ENCODE peak calls at places on chromosomes 3 and 15, in four cellular contexts. One of them, this sample, is unnamed.
A peak's percentile ranks its signal among the peaks of the same experiment; 100 is the strongest.

GRCh38 chr3:197308591-197308990 is 10.2 kb upstream of the DLG1 start:
- DNase-seq in activated naive CD4-positive, alpha-beta T cell: no peak
- DNase-seq in activated CD8-positive, alpha-beta memory T cell treated with anti-CD3 and anti-CD28 coated beads, Interleukin-2, amount 50 U/mL, for 4 hours: no peak
- DNase-seq in omental fat pad: no peak
- DNase-seq in this sample: no peak

GRCh38 chr15:61100512-61100911 is 128.6 kb downstream of the RORA start:
- DNase-seq in activated naive CD4-positive, alpha-beta T cell: no peak
- DNase-seq in activated CD8-positive, alpha-beta memory T cell treated with anti-CD3 and anti-CD28 coated beads, Interleukin-2, amount 50 U/mL, for 4 hours: no peak
- DNase-seq in omental fat pad: no peak
- DNase-seq in this sample: no peak

GRCh38 chr3:27880969-27881892 is 159.1 kb upstream of the EOMES start:
- DNase-seq in activated naive CD4-positive, alpha-beta T cell: no peak
- DNase-seq in activated CD8-positive, alpha-beta memory T cell treated with anti-CD3 and anti-CD28 coated beads, Interleukin-2, amount 50 U/mL, for 4 hours: peak; percentile 47
- DNase-seq in omental fat pad: no peak
- DNase-seq in this sample: no peak

GRCh38 chr3:104952587-104952986 is 414.1 kb upstream of the ALCAM start:
- DNase-seq in activated naive CD4-positive, alpha-beta T cell: no peak
- DNase-seq in activated CD8-positive, alpha-beta memory T cell treated with anti-CD3 and anti-CD28 coated beads, Interleukin-2, amount 50 U/mL, for 4 hours: no peak
- DNase-seq in omental fat pad: no peak
- DNase-seq in this sample: no peak

GRCh38 chr15:66484539-66485112 is 12.9 kb downstream of the SNAPC5 start:
- DNase-seq in activated naive CD4-positive, alpha-beta T cell: no peak
- DNase-seq in activated CD8-positive, alpha-beta memory T cell treated with anti-CD3 and anti-CD28 coated beads, Interleukin-2, amount 50 U/mL, for 4 hours: no peak
- DNase-seq in omental fat pad: no peak
- DNase-seq in this sample: no peak

GRCh38 chr3:177050466-177051237 is 146.6 kb downstream of the TBL1XR1 start:
- DNase-seq in activated naive CD4-positive, alpha-beta T cell: no peak
- DNase-seq in activated CD8-positive, alpha-beta memory T cell treated with anti-CD3 and anti-CD28 coated beads, Interleukin-2, amount 50 U/mL, for 4 hours: no peak
- DNase-seq in omental fat pad: no peak
- DNase-seq in this sample: peak; percentile 73

GRCh38 chr3:47288966-47289910 is 6.5 kb downstream of the KLHL18 start:
- DNase-seq in activated naive CD4-positive, alpha-beta T cell: no peak
- DNase-seq in activated CD8-positive, alpha-beta memory T cell treated with anti-CD3 and anti-CD28 coated beads, Interleukin-2, amount 50 U/mL, for 4 hours: no peak
- DNase-seq in omental fat pad: no peak
- DNase-seq in this sample: peak; percentile 22

GRCh38 chr3:69300296-69300695 is 85.6 kb downstream of the FRMD4B start:
- DNase-seq in activated naive CD4-positive, alpha-beta T cell: no peak
- DNase-seq in activated CD8-positive, alpha-beta memory T cell treated with anti-CD3 and anti-CD28 coated beads, Interleukin-2, amount 50 U/mL, for 4 hours: no peak
- DNase-seq in omental fat pad: no peak
- DNase-seq in this sample: no peak

GRCh38 chr3:122975163-122975923 is 52.2 kb downstream of the SEMA5B start:
- DNase-seq in activated naive CD4-positive, alpha-beta T cell: no peak
- DNase-seq in activated CD8-positive, alpha-beta memory T cell treated with anti-CD3 and anti-CD28 coated beads, Interleukin-2, amount 50 U/mL, for 4 hours: no peak
- DNase-seq in omental fat pad: no peak
- DNase-seq in this sample: no peak

GRCh38 chr15:27601239-27601942 is 497.7 kb downstream of the OCA2 start:
- DNase-seq in activated naive CD4-positive, alpha-beta T cell: no peak
- DNase-seq in activated CD8-positive, alpha-beta memory T cell treated with anti-CD3 and anti-CD28 coated beads, Interleukin-2, amount 50 U/mL, for 4 hours: no peak
- DNase-seq in omental fat pad: no peak
- DNase-seq in this sample: no peak

GRCh38 chr3:169264711-169265110 is 398.8 kb downstream of the MECOM start:
- DNase-seq in activated naive CD4-positive, alpha-beta T cell: no peak
- DNase-seq in activated CD8-positive, alpha-beta memory T cell treated with anti-CD3 and anti-CD28 coated beads, Interleukin-2, amount 50 U/mL, for 4 hours: no peak
- DNase-seq in omental fat pad: no peak
- DNase-seq in this sample: no peak

GRCh38 chr3:50089603-50089945 is 855 bp downstream of the RBM5 start:
- DNase-seq in activated naive CD4-positive, alpha-beta T cell: no peak
- DNase-seq in activated CD8-positive, alpha-beta memory T cell treated with anti-CD3 and anti-CD28 coated beads, Interleukin-2, amount 50 U/mL, for 4 hours: no peak
- DNase-seq in omental fat pad: peak; percentile 38
- DNase-seq in this sample: peak; percentile 2

GRCh38 chr3:67094769-67095168 is 96.7 kb downstream of the KBTBD8 start:
- DNase-seq in activated naive CD4-positive, alpha-beta T cell: no peak
- DNase-seq in activated CD8-positive, alpha-beta memory T cell treated with anti-CD3 and anti-CD28 coated beads, Interleukin-2, amount 50 U/mL, for 4 hours: no peak
- DNase-seq in omental fat pad: no peak
- DNase-seq in this sample: no peak

GRCh38 chr3:50612973-50613851 is 1.6 kb upstream of the CISH start:
- DNase-seq in activated naive CD4-positive, alpha-beta T cell: no peak
- DNase-seq in activated CD8-positive, alpha-beta memory T cell treated with anti-CD3 and anti-CD28 coated beads, Interleukin-2, amount 50 U/mL, for 4 hours: no peak
- DNase-seq in omental fat pad: no peak
- DNase-seq in this sample: no peak

GRCh38 chr3:197580253-197580691 is 24.5 kb upstream of the BDH1 start:
- DNase-seq in activated naive CD4-positive, alpha-beta T cell: no peak
- DNase-seq in activated CD8-positive, alpha-beta memory T cell treated with anti-CD3 and anti-CD28 coated beads, Interleukin-2, amount 50 U/mL, for 4 hours: no peak
- DNase-seq in omental fat pad: no peak
- DNase-seq in this sample: no peak

GRCh38 chr15:55627730-55628368 is 39.7 kb upstream of the PYGO1 start:
- DNase-seq in activated naive CD4-positive, alpha-beta T cell: no peak
- DNase-seq in activated CD8-positive, alpha-beta memory T cell treated with anti-CD3 and anti-CD28 coated beads, Interleukin-2, amount 50 U/mL, for 4 hours: no peak
- DNase-seq in omental fat pad: no peak
- DNase-seq in this sample: no peak

GRCh38 chr3:177371903-177372302 is 174.6 kb upstream of the TBL1XR1 start:
- DNase-seq in activated naive CD4-positive, alpha-beta T cell: no peak
- DNase-seq in activated CD8-positive, alpha-beta memory T cell treated with anti-CD3 and anti-CD28 coated beads, Interleukin-2, amount 50 U/mL, for 4 hours: no peak
- DNase-seq in omental fat pad: no peak
- DNase-seq in this sample: peak; percentile 55

GRCh38 chr3:134353171-134353825 is 20.9 kb downstream of the AMOTL2 start:
- DNase-seq in activated naive CD4-positive, alpha-beta T cell: no peak
- DNase-seq in activated CD8-positive, alpha-beta memory T cell treated with anti-CD3 and anti-CD28 coated beads, Interleukin-2, amount 50 U/mL, for 4 hours: no peak
- DNase-seq in omental fat pad: no peak
- DNase-seq in this sample: no peak

GRCh38 chr3:14405886-14406238 is 3.5 kb downstream of the SLC6A6 start:
- DNase-seq in activated naive CD4-positive, alpha-beta T cell: no peak
- DNase-seq in activated CD8-positive, alpha-beta memory T cell treated with anti-CD3 and anti-CD28 coated beads, Interleukin-2, amount 50 U/mL, for 4 hours: no peak
- DNase-seq in omental fat pad: no peak
- DNase-seq in this sample: no peak

GRCh38 chr3:49841126-49841525 is 15.2 kb downstream of the TRAIP start:
- DNase-seq in activated naive CD4-positive, alpha-beta T cell: no peak
- DNase-seq in activated CD8-positive, alpha-beta memory T cell treated with anti-CD3 and anti-CD28 coated beads, Interleukin-2, amount 50 U/mL, for 4 hours: no peak
- DNase-seq in omental fat pad: no peak
- DNase-seq in this sample: no peak

GRCh38 chr3:5190147-5190791 is 2.8 kb downstream of the EDEM1 start:
- DNase-seq in activated naive CD4-positive, alpha-beta T cell: no peak
- DNase-seq in activated CD8-positive, alpha-beta memory T cell treated with anti-CD3 and anti-CD28 coated beads, Interleukin-2, amount 50 U/mL, for 4 hours: no peak
- DNase-seq in omental fat pad: no peak
- DNase-seq in this sample: no peak

GRCh38 chr15:92576597-92577200 is 78.9 kb downstream of the FAM174B start:
- DNase-seq in activated naive CD4-positive, alpha-beta T cell: no peak
- DNase-seq in activated CD8-positive, alpha-beta memory T cell treated with anti-CD3 and anti-CD28 coated beads, Interleukin-2, amount 50 U/mL, for 4 hours: no peak
- DNase-seq in omental fat pad: no peak
- DNase-seq in this sample: no peak

GRCh38 chr15:68230157-68231100 is 901 bp upstream of the CLN6 start:
- DNase-seq in activated naive CD4-positive, alpha-beta T cell: no peak
- DNase-seq in activated CD8-positive, alpha-beta memory T cell treated with anti-CD3 and anti-CD28 coated beads, Interleukin-2, amount 50 U/mL, for 4 hours: no peak
- DNase-seq in omental fat pad: no peak
- DNase-seq in this sample: no peak

GRCh38 chr3:164040991-164041390 is 1037.3 kb downstream of the SI start:
- DNase-seq in activated naive CD4-positive, alpha-beta T cell: no peak
- DNase-seq in activated CD8-positive, alpha-beta memory T cell treated with anti-CD3 and anti-CD28 coated beads, Interleukin-2, amount 50 U/mL, for 4 hours: no peak
- DNase-seq in omental fat pad: no peak
- DNase-seq in this sample: no peak

GRCh38 chr3:178434206-178434805 is 101.9 kb upstream of the KCNMB2 start:
- DNase-seq in activated naive CD4-positive, alpha-beta T cell: no peak
- DNase-seq in activated CD8-positive, alpha-beta memory T cell treated with anti-CD3 and anti-CD28 coated beads, Interleukin-2, amount 50 U/mL, for 4 hours: no peak
- DNase-seq in omental fat pad: no peak
- DNase-seq in this sample: peak; percentile 64

GRCh38 chr15:68767833-68768232 is 52.9 kb downstream of the ANP32A start:
- DNase-seq in activated naive CD4-positive, alpha-beta T cell: no peak
- DNase-seq in activated CD8-positive, alpha-beta memory T cell treated with anti-CD3 and anti-CD28 coated beads, Interleukin-2, amount 50 U/mL, for 4 hours: no peak
- DNase-seq in omental fat pad: no peak
- DNase-seq in this sample: no peak

GRCh38 chr3:31252216-31253185 is 280.2 kb upstream of the STT3B start:
- DNase-seq in activated naive CD4-positive, alpha-beta T cell: no peak
- DNase-seq in activated CD8-positive, alpha-beta memory T cell treated with anti-CD3 and anti-CD28 coated beads, Interleukin-2, amount 50 U/mL, for 4 hours: no peak
- DNase-seq in omental fat pad: no peak
- DNase-seq in this sample: no peak

GRCh38 chr15:75758071-75758872 is 45.6 kb upstream of the CSPG4 start:
- DNase-seq in activated naive CD4-positive, alpha-beta T cell: peak; percentile 11
- DNase-seq in activated CD8-positive, alpha-beta memory T cell treated with anti-CD3 and anti-CD28 coated beads, Interleukin-2, amount 50 U/mL, for 4 hours: peak; percentile 39
- DNase-seq in omental fat pad: peak; percentile 71
- DNase-seq in this sample: peak; percentile 83

This sample was measured in NCI-H2227 treated with DMSO at 0.1 percent for 48 hours.